ENCODE peak calls at places on chromosome 9, in eight cellular contexts. Z is T-cell; V is substantia nigra; S is AG09319; N is endothelial cell; E is NCI-H510A; H is Calu3; Q is CD4-positive, CD25-positive, alpha-beta regulatory T cell. D is an unnamed sample.

GRCh38 chr9:129280236-129281231 is 102.5 kb upstream of the IER5L start:
- DNase-seq in Z (no peak), H (no peak), Q (no peak), S (no peak), N (no peak), E (no peak), V (peak), D (no peak)

GRCh38 chr9:138073408-138073807 is 195.8 kb downstream of the CACNA1B start:
- DNase-seq in S (no peak), H (no peak), E (no peak), Z (no peak), N (no peak), Q (no peak), V (no peak), D (no peak)

GRCh38 chr9:112145886-112146285 is 29.2 kb downstream of the SUSD1 start:
- DNase-seq in Z (no peak), E (no peak), S (no peak), V (no peak), Q (no peak), N (no peak), H (no peak), D (no peak)

GRCh38 chr9:130728721-130729120 is 35.1 kb downstream of the EXOSC2 start:
- DNase-seq in Z (no peak), H (no peak), V (no peak), E (no peak), S (no peak), N (no peak), Q (no peak), D (peak)

GRCh38 chr9:71647094-71647591 is 121.2 kb downstream of the CEMIP2 start:
- DNase-seq in V (peak), S (no peak), H (peak), Z (peak), Q (no peak), N (peak), E (no peak), D (peak)

GRCh38 chr9:131012023-131012334 is 3.0 kb downstream of the LAMC3 start:
- DNase-seq in N (no peak), V (no peak), Z (no peak), Q (no peak), E (no peak), S (no peak), H (no peak), D (no peak)

GRCh38 chr9:2787065-2787464 is 56.8 kb downstream of the PUM3 start:
- DNase-seq in V (no peak), S (peak), N (no peak), Z (no peak), Q (no peak), H (no peak), E (no peak), D (no peak)

GRCh38 chr9:85859751-85860150 is 81.2 kb upstream of the NAA35 start:
- DNase-seq in N (no peak), Q (no peak), Z (no peak), V (no peak), S (no peak), H (no peak), E (no peak), D (no peak)

GRCh38 chr9:19405771-19406170 is 3.0 kb upstream of the ACER2 start:
- DNase-seq in Z (no peak), N (no peak), E (no peak), Q (no peak), V (no peak), S (no peak), H (no peak), D (no peak)

GRCh38 chr9:93712896-93713295 is 136.5 kb downstream of the PHF2 start:
- DNase-seq in N (no peak), V (no peak), Z (no peak), Q (no peak), H (no peak), E (no peak), S (no peak), D (no peak)

GRCh38 chr9:10112070-10112469 is 500.7 kb downstream of the PTPRD start:
- DNase-seq in H (no peak), N (no peak), Z (no peak), Q (no peak), E (no peak), V (no peak), S (no peak), D (no peak)

GRCh38 chr9:132210472-132211145 is 48.8 kb downstream of the NTNG2 start:
- DNase-seq in N (no peak), E (no peak), H (no peak), S (no peak), Q (no peak), Z (no peak), V (no peak), D (no peak)

GRCh38 chr9:121307976-121308375 is 40.0 kb downstream of the GSN start:
- DNase-seq in E (no peak), Z (no peak), H (no peak), V (no peak), S (no peak), Q (no peak), N (no peak), D (no peak)

GRCh38 chr9:100295240-100295639 is 57.5 kb downstream of the TEX10 start:
- DNase-seq in Q (no peak), N (no peak), S (no peak), E (no peak), V (no peak), H (no peak), Z (no peak), D (no peak)

GRCh38 chr9:77927265-77927664 is 104.3 kb downstream of the GNAQ start:
- DNase-seq in Z (no peak), N (no peak), V (no peak), E (no peak), S (no peak), Q (no peak), H (no peak), D (peak)

GRCh38 chr9:15135167-15135792 is 171.7 kb downstream of the TTC39B start:
- DNase-seq in N (peak), E (no peak), V (peak), H (peak), Z (peak), Q (peak), S (peak), D (peak)

GRCh38 chr9:77953590-77953989 is 78.0 kb downstream of the GNAQ start:
- DNase-seq in S (no peak), N (no peak), Z (no peak), H (no peak), V (no peak), Q (no peak), E (no peak), D (no peak)

D was measured in fibroblast of the conjunctiva.